ENCODE peak calls at places on chromosomes 3 and 15, in ten cellular contexts. X is body of pancreas; O is Calu3; P is CD4-positive, alpha-beta T cell; Y is cardiac muscle cell; N is MM.1S; R is SK-N-SH; L is Panc1; G is pancreas; M is omental fat pad. A is an unnamed sample.

GRCh38 chr3:126629999-126630398 is 24.9 kb downstream of the TXNRD3 start:
- DNase-seq in X (no peak), O (no peak), P (no peak), Y (no peak), N (no peak), R (no peak), L (no peak), G (no peak), M (no peak), A (no peak)

GRCh38 chr3:20669675-20670074 is 483.7 kb upstream of the SGO1 start:
- DNase-seq in X (no peak), O (no peak), P (no peak), Y (no peak), N (no peak), R (no peak), L (no peak), G (no peak), M (no peak), A (no peak)

GRCh38 chr3:184479426-184480126 is 82.0 kb upstream of the EPHB3 start:
- DNase-seq in X (no peak), O (no peak), P (no peak), Y (no peak), N (no peak), R (no peak), L (no peak), G (no peak), M (no peak), A (no peak)

GRCh38 chr15:25171856-25172687 is 217.3 kb downstream of the SNRPN start:
- DNase-seq in X (peak; percentile 1), O (no peak), P (no peak), Y (no peak), N (no peak), R (no peak), L (no peak), G (peak; percentile 4), M (no peak), A (no peak)

GRCh38 chr3:10263549-10264363 is 15.5 kb downstream of the TATDN2 start:
- DNase-seq in X (peak; percentile 42), O (peak; percentile 24), P (peak; percentile 62), Y (peak; percentile 62), N (no peak), R (peak; percentile 75), L (no peak), G (no peak), M (peak; percentile 55), A (no peak)

GRCh38 chr3:64327039-64327804 is 102.0 kb upstream of the PRICKLE2 start:
- DNase-seq in X (peak; percentile 36), O (no peak), P (no peak), Y (peak; percentile 78), N (no peak), R (no peak), L (no peak), G (no peak), M (no peak), A (no peak)

GRCh38 chr3:63753567-63753966 is 65.5 kb upstream of the C3orf49 start:
- DNase-seq in X (no peak), O (no peak), P (no peak), Y (peak; percentile 45), N (no peak), R (no peak), L (no peak), G (no peak), M (no peak), A (no peak)

GRCh38 chr3:196849180-196849721 is 18.5 kb upstream of the SENP5 start:
- DNase-seq in X (no peak), O (no peak), P (no peak), Y (no peak), N (no peak), R (no peak), L (no peak), G (no peak), M (no peak), A (no peak)

GRCh38 chr3:19994796-19995195 is 17.3 kb downstream of the PP2D1 start:
- DNase-seq in X (no peak), O (no peak), P (no peak), Y (peak; percentile 2), N (no peak), R (no peak), L (no peak), G (no peak), M (no peak), A (no peak)

GRCh38 chr15:39538936-39539335 is 41.9 kb upstream of the THBS1 start:
- DNase-seq in X (no peak), O (no peak), P (no peak), Y (no peak), N (no peak), R (no peak), L (no peak), G (no peak), M (no peak), A (no peak)

GRCh38 chr3:128378631-128379347 is 87.9 kb downstream of the DNAJB8 start:
- DNase-seq in X (no peak), O (no peak), P (no peak), Y (peak; percentile 38), N (no peak), R (no peak), L (no peak), G (no peak), M (no peak), A (no peak)

DNA sequence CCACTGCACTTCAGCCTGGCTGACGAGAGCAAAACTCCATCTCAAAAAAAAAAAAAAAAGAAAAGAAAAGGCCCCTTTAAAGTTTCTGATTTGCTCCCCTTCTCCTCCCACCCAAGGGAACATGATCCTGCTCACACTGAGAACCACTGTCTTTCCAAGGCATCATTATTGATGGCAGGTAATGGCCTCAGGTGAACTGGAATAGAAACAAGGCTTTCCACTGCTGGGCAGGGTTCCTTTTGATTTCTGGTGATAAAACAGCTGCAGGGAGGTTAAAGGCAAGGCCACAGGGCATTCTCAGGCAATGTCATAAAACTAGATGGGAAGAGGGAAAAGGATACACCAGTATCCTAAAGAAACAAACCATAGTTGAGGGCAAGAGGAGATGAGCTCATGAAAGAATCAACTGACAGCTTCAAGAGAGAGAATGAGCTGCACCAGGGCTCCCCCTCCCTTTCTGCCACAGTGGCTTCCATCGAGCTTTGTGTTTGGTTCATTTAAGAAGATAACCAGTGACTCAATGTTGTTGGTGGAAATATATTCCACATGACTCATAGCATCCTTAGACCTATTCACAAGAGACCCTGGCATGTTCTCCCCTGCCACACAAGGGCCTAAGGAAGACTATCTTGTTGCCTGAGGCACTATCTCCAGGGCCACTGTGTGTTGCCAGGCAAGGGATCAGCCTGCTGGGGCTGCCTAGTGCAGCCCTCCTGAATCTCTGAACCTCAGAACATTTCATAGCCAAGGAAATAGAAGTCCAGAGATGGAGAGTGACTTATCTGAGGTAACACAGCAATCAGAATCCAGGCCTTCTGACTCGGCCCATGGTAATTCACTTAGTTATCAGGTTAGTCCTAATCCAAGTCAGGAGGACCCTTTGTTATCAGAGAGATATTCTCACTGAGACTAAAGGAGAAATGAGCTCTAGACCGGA is 86.5 kb downstream of the WDR76 start:
- DNase-seq in X (no peak), O (peak; percentile 8), P (no peak), Y (peak; percentile 97), N (no peak), R (no peak), L (peak; percentile 93), G (no peak), M (no peak), A (no peak)
- TF ChIP-seq CTCF in X (no peak), O (no peak), P (no peak), Y (no peak), N (no peak), R (no peak), L (no peak), G (no peak), M (no peak), A (no peak)

DNA sequence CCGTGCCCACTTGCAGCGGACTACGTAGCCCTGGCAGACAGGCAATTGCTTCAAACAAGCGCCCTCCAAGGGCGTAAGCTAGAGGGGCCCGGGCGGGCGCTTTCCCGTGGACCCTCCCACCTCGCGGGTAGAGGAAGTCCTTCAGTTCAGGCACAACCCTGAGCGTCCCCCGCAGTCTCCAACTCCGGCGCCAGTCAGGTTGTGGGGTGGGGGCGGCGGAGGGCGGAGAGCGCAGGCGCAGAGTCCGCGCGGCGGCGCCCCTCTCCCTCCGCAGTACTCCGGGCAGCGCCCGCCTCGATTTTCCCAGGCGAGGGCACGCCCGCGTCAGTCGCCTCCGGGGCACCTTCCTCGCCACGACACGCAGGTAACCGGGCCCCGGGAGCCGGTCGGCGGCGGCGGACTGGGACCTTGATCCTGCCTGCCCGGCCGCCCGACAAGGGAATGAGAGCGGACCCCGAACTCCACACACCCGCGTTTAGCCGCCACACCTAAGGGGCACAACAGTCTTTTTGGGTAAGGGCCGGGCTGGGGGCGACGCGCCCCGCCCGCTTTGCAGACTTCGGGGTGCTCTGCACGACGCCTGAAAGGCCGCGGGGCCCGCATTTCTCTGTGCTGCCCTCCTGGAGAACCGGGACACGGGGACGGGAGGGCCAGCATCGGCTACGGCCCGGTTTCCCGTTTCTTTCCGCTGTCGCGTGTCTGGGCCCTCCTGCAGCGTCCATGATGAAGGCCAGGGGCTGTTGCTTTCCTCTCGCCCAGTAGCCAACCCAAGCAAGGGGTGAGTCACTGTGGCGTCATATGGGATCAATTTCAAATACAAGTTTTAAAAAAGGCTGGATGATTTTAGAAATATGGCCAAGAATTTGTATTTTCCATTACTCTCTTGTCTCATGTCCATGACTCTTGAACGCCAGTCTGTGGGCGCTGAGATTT is at the start of gene SLC35G2:
- DNase-seq in X (peak; percentile 61), O (peak; percentile 84), P (peak; percentile 19), Y (peak; percentile 81), N (no peak), R (peak; percentile 87), L (no peak), G (peak; percentile 61), M (peak; percentile 29), A (peak; percentile 79)
- TF ChIP-seq CTCF in X (no peak), O (no peak), P (no peak), Y (peak; percentile 3), N (no peak), R (no peak), L (no peak), G (no peak), M (no peak), A (no peak)

DNA sequence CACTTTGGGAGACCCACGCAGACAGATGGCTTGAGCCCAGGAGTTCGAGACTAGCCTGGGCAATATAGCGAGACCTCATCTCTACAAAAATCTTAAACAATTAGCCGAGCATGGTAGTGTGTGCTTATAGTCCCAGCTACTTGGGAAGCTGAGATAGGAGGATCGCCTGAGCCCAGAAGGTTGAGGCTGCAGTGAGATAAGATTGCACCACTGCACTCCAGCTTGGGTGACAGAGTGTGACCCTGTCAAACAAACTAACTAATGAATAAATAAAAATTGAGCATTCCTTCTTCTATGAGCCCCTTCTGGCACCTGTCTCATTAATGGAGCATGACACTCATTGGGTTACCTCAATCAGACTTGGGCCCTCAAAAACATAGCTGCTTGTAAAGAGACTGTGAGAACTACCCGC is 7.5 kb downstream of the ZDHHC3 start:
- DNase-seq in X (no peak), O (no peak), P (no peak), Y (no peak), N (no peak), R (no peak), L (no peak), G (no peak), M (no peak), A (no peak)
- TF ChIP-seq CTCF in X (no peak), O (no peak), P (no peak), Y (no peak), N (no peak), R (no peak), L (no peak), G (no peak), M (no peak), A (no peak)

DNA sequence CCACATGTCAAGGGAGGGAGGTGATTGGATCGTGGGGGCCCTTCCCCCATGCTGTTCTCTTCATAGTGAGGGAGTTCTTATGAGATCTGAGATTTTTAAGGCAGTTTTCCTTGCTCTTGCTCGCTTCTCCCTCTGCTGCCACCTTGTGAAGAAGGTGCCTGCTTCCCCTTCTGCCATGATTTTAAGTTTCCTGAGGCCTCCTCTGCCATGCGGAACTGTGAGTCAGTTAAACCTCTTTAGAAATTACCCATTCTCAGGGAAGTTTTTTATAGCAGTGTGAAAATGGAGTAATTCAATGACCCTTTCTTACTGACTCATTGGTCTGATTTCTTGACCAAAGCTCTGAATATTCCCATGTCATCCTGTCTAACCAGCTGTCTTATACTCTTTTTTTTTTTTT is 484.4 kb upstream of the TPRG1 start:
- DNase-seq in X (no peak), O (no peak), P (no peak), Y (peak; percentile 49), N (no peak), R (no peak), L (no peak), G (no peak), M (no peak), A (no peak)
- TF ChIP-seq CTCF in X (no peak), O (no peak), P (no peak), Y (peak; percentile 27), N (no peak), R (peak; percentile 49), L (peak; percentile 24), G (no peak), M (no peak), A (no peak)